ENCODE peak calls at places on chromosomes 13 and 19, in nine cellular contexts. D is cardiac muscle cell, V is transverse colon, Z is dorsolateral prefrontal cortex, B is tibial nerve, K is ovary, E is GM06990, H is kidney epithelial cell, C is choroid plexus epithelial cell. J is an unnamed sample.

GRCh38 chr19:48569814-48570213 is 17.8 kb downstream of the SULT2B1 start:
- DNase-seq in B (no peak), H (no peak), V (no peak), K (no peak), D (no peak), E (no peak), C (no peak), Z (no peak), J (peak)

GRCh38 chr13:66537417-66537816 is 692.7 kb downstream of the PCDH9 start:
- DNase-seq in H (no peak), K (no peak), D (no peak), V (no peak), E (no peak), C (no peak), B (no peak), Z (no peak), J (no peak)

GRCh38 chr19:27714857-27715256 is 1498.1 kb downstream of the UQCRFS1 start:
- DNase-seq in H (no peak), E (no peak), D (no peak), V (no peak), C (no peak), Z (no peak), B (no peak), K (no peak), J (no peak)

GRCh38 chr19:14979498-14980255 is at the start of gene SLC1A6:
- DNase-seq in B (no peak), D (peak), C (no peak), H (no peak), V (no peak), E (no peak), K (no peak), Z (no peak), J (no peak)

GRCh38 chr19:15463865-15464371 is 426 bp downstream of the RASAL3 start:
- DNase-seq in Z (no peak), D (no peak), C (no peak), V (peak), K (peak), E (peak), H (no peak), B (no peak), J (no peak)

GRCh38 chr19:31448221-31448657 is 99.0 kb upstream of the TSHZ3 start:
- DNase-seq in D (peak), V (peak), C (peak), K (peak), Z (no peak), H (peak), E (no peak), B (no peak), J (peak)

GRCh38 chr13:44231786-44232516 is 141.7 kb upstream of the SERP2 start:
- DNase-seq in Z (no peak), C (peak), B (peak), V (peak), H (peak), E (no peak), K (peak), D (no peak), J (peak)

GRCh38 chr19:35223084-35223790 is 5.3 kb downstream of the FAM187B start:
- DNase-seq in C (no peak), V (no peak), Z (no peak), H (no peak), D (no peak), K (no peak), B (no peak), E (no peak), J (no peak)

GRCh38 chr19:42313096-42313839 is at the start of gene TMEM145:
- DNase-seq in C (peak), K (peak), E (peak), B (no peak), H (no peak), D (peak), V (peak), Z (peak), J (peak)

GRCh38 chr13:108915095-108915633 is 285.8 kb downstream of the MYO16 start:
- DNase-seq in B (peak), Z (no peak), D (peak), K (no peak), E (no peak), H (no peak), C (peak), V (no peak), J (peak)

GRCh38 chr13:71879129-71879535 is 12.1 kb upstream of the DACH1 start:
- DNase-seq in H (no peak), E (no peak), V (no peak), B (no peak), C (peak), K (no peak), D (peak), Z (no peak), J (peak)

GRCh38 chr13:46951516-46951915 is 54.7 kb upstream of the HTR2A start:
- DNase-seq in B (no peak), Z (no peak), K (no peak), H (no peak), D (no peak), V (no peak), C (no peak), E (no peak), J (no peak)

GRCh38 chr13:26254583-26255102 is 714 bp downstream of the CDK8 start:
- DNase-seq in H (no peak), C (peak), D (peak), V (peak), E (peak), Z (peak), B (peak), K (peak), J (peak)

GRCh38 chr13:105538346-105538745 is 997.1 kb downstream of the EFNB2 start:
- DNase-seq in E (no peak), B (no peak), H (no peak), C (no peak), V (no peak), Z (no peak), D (no peak), K (no peak), J (no peak)

GRCh38 chr19:35673121-35673804 is 6.9 kb downstream of the UPK1A start:
- DNase-seq in H (peak), D (peak), C (peak), K (no peak), Z (no peak), B (no peak), E (no peak), V (peak), J (peak)

GRCh38 chr13:30422056-30422914 is at the start of gene UBE2L5:
- DNase-seq in H (no peak), Z (peak), V (peak), D (peak), K (peak), B (peak), C (peak), E (peak), J (peak)

GRCh38 chr19:7849631-7850428 is 19.8 kb downstream of the EVI5L start:
- DNase-seq in H (no peak), C (no peak), B (no peak), Z (no peak), D (no peak), E (no peak), K (no peak), V (no peak), J (no peak)

GRCh38 chr19:7851623-7852500 is 21.8 kb downstream of the EVI5L start:
- DNase-seq in V (no peak), Z (peak), K (peak), C (no peak), H (no peak), B (no peak), E (no peak), D (no peak), J (no peak)

GRCh38 chr19:7848779-7849457 is 18.9 kb downstream of the EVI5L start:
- DNase-seq in B (no peak), K (no peak), E (no peak), D (no peak), V (peak), Z (peak), C (no peak), H (no peak), J (no peak)

GRCh38 chr19:7850975-7851622 is 21.1 kb downstream of the EVI5L start:
- DNase-seq in C (no peak), Z (no peak), E (no peak), H (no peak), V (no peak), K (peak), B (no peak), D (no peak), J (no peak)

DNA sequence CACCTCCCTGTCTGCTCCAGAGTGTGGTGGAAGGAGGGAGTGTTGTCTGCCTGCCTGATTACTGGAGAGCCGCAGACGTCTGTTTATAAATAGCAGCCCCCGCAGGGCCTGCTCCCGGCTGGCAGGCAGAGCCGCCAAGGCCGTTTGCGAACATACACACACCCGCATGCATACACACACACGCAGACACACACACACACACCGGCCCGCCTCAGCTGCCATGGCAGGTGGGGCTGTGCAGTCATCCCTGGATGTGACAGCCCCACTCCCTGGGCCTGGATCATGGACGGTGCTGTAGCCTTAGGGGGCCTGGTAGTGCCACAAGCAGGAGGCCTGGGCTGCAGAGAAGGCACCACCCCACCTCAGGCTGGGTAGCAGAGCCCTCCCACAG is 20.4 kb downstream of the EVI5L start:
- DNase-seq in E (no peak), D (peak), Z (no peak), H (no peak), K (no peak), V (no peak), B (no peak), C (no peak), J (no peak)
- H3K4me3 ChIP-seq in E (no peak), D (no peak), Z (no peak), H (no peak), K (no peak), V (no peak), B (no peak), C (no peak), J (no peak)

GRCh38 chr13:97250560-97250959 is 28.4 kb downstream of the MBNL2 start:
- DNase-seq in Z (no peak), D (no peak), B (no peak), E (no peak), H (no peak), K (no peak), C (peak), V (no peak), J (peak)
- TF ChIP-seq CTCF in Z (no peak), D (no peak), B (no peak), E (no peak), H (no peak), K (no peak), C (no peak), V (no peak), J (no peak)

DNA sequence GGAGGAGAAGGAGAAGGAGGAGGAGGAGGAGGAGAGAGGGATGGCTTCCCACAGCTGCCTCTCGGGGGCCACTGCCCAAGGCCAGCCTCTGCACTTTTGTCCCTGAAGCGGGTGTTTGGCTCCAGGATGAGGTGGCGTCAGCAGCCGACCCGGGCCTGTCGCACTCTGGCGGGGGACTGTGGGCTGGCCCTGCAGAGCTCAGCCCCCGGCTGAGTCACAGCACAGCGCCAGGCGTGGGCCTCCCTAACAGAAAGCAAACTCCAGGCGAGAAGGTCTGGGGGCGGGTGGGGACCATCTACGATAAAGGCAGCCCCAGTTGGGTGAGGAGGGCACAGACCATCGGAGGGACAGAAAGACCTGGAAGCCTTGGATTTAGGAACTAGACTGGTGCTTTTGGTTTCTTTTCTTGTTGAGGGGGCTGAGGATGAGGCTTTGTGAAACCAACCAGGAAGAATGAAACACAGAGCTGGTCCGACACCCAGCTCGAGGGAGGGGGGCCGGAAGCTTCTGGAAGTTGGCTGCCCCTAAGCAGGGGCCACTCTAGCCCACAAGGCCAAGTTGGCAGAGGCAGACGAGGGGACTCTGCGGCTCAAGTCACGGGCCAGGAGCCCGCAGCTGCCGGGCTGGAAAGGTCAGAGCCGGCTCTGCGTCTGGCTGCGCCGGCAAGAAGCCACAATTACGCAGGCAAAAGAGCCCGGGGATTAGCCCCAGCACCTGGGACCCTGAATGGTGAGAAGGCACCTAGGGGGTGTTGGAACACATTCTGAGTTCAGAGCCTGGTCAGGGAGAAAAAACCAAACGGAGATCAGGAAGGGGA is 18.2 kb downstream of the LSM4 start:
- DNase-seq in D (peak), C (peak), E (peak), H (no peak), K (peak), B (peak), V (peak), Z (peak), J (peak)
- H3K4me3 ChIP-seq in D (no peak), C (peak), E (peak), H (peak), K (peak), B (peak), V (no peak), Z (peak), J (peak)

GRCh38 chr13:76823969-76824368 is 62.2 kb downstream of the KCTD12 start:
- DNase-seq in H (no peak), Z (no peak), E (no peak), C (no peak), K (no peak), D (no peak), V (no peak), B (no peak), J (no peak)

GRCh38 chr13:76826527-76826926 is 59.7 kb downstream of the KCTD12 start:
- DNase-seq in H (no peak), B (no peak), D (no peak), Z (no peak), K (no peak), C (no peak), V (no peak), E (no peak), J (no peak)

GRCh38 chr13:76820759-76821158 is 65.4 kb downstream of the KCTD12 start:
- DNase-seq in Z (no peak), D (no peak), B (peak), K (peak), E (no peak), H (no peak), C (peak), V (no peak), J (peak)

GRCh38 chr13:76825415-76825814 is 60.8 kb downstream of the KCTD12 start:
- DNase-seq in V (no peak), H (no peak), C (no peak), B (no peak), D (no peak), K (no peak), E (no peak), Z (no peak), J (no peak)

DNA sequence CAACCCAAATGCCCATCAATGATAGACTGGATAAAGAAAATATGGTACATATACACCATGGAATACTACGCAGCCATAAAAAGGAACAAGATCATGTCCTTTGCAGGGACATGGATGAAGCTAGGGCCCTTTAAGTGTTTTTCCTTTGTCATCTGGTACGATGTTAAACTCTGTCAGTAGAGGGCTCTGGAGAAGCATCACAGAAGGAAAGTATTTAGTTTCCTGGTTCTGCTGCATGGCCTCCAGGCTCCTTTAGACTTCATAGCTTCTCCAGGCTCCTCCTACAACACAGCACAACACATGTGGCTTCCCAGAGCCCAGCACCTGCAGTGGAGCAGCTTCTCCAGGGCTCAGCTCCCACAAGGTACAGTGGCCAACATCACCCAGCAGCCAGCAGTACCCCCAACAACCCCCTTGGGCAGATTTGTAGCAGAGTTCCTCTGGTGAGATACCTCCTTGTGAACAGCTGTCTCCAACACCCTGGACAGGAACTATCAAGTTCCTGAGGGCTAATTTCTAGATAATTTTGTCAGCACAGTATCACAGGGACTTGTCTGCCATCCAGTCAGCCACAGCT is 63.4 kb downstream of the KCTD12 start:
- DNase-seq in E (peak), Z (no peak), K (no peak), D (no peak), C (peak), H (no peak), V (no peak), B (no peak), J (peak)
- TF ChIP-seq CTCF in E (peak), Z (no peak), K (no peak), D (peak), C (peak), H (peak), V (no peak), B (no peak), J (peak)

GRCh38 chr19:33301900-33302174 is 497 bp downstream of the CEBPA start:
- DNase-seq in C (no peak), K (no peak), E (no peak), V (no peak), Z (no peak), B (no peak), H (no peak), D (peak), J (no peak)
- H3K4me3 ChIP-seq in C (peak), K (peak), E (peak), V (peak), Z (peak), B (peak), H (peak), D (peak), J (no peak)

DNA sequence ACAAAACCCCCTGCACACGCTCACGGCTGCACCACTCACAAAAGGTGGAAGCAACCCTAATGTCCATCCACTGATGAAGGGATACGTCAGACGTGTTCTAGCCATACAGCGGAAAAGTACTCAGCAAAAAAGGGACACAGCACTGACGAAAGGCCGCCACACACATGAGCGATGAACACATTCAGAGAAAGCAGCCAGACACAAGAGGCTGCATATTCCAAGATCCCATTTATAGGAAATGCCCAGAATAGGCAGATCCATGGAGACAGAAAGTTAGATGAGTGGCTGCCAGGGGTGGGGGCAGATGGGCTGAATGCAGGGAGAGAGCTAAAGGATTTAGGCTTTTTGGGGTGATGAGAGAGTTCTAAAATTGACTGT is 3.7 kb downstream of the POLD1 start:
- DNase-seq in B (no peak), E (no peak), C (no peak), H (no peak), Z (no peak), K (no peak), D (no peak), V (no peak), J (no peak)
- TF ChIP-seq CTCF in B (no peak), E (no peak), C (no peak), H (no peak), Z (no peak), K (no peak), D (no peak), V (no peak), J (no peak)

DNA sequence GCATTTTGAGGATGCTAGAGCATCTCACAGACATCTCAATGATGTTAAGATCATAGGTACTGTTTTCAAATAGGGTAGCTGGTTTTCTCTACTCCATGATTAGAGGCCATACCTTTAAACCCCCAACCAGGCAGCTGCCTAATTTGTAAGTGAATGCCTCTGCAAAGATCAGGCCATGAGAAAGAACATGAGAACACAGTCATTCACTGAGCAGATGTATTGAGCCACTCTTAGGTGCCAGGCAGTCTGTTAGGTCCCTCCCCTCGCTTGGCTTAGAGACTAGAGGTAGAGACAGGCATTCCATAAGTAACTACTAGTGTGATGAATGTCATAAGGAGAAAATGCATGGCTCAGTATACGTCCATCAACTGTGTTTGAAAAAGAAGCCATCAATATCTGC is 410.0 kb downstream of the FGF9 start:
- DNase-seq in Z (no peak), V (no peak), K (no peak), E (no peak), D (no peak), C (no peak), B (no peak), H (no peak), J (no peak)
- H3K4me3 ChIP-seq in Z (no peak), V (no peak), K (no peak), E (no peak), D (no peak), C (no peak), B (no peak), H (no peak), J (no peak)